ENCODE peak calls at places on chromosomes 13 and 19, in ten cellular contexts. W, N, V, H, Z, C, F, G, M and U are unnamed samples.

GRCh38 chr19:54030895-54031586 is 32.7 kb downstream of the VSTM1 start:
- DNase-seq in W (no peak), N (no peak), V (no peak), H (no peak), Z (no peak), C (peak; percentile 52), F (no peak), G (peak; percentile 72), M (no peak), U (no peak)

GRCh38 chr19:49801966-49802661 is 11.0 kb downstream of the FUZ start:
- DNase-seq in W (peak; percentile 69), N (peak; percentile 93), V (peak; percentile 91), H (peak; percentile 84), Z (no peak), C (peak; percentile 93), F (no peak), G (no peak), M (peak; percentile 86), U (no peak)

GRCh38 chr13:93260591-93260990 is 34.0 kb downstream of the GPC6 start:
- DNase-seq in W (no peak), N (no peak), V (no peak), H (no peak), Z (no peak), C (peak; percentile 54), F (no peak), G (peak; percentile 57), M (no peak), U (no peak)

GRCh38 chr13:75566658-75567057 is 17.1 kb downstream of the UCHL3 start:
- DNase-seq in W (no peak), N (no peak), V (no peak), H (no peak), Z (peak; percentile 62), C (peak; percentile 74), F (no peak), G (peak; percentile 64), M (peak; percentile 67), U (no peak)

GRCh38 chr13:111206148-111206547 is 91.0 kb downstream of the ARHGEF7 start:
- DNase-seq in W (no peak), N (no peak), V (no peak), H (no peak), Z (no peak), C (no peak), F (no peak), G (no peak), M (no peak), U (no peak)

GRCh38 chr19:16561382-16561781 is 10.8 kb downstream of the SLC35E1 start:
- DNase-seq in W (no peak), N (no peak), V (no peak), H (no peak), Z (no peak), C (no peak), F (no peak), G (no peak), M (no peak), U (no peak)

GRCh38 chr19:17915940-17916593 is 16.7 kb upstream of the CCDC124 start:
- DNase-seq in W (peak; percentile 44), N (no peak), V (no peak), H (no peak), Z (peak; percentile 93), C (no peak), F (no peak), G (peak; percentile 89), M (no peak), U (no peak)

GRCh38 chr13:30303269-30303668 is 4.1 kb downstream of the KATNAL1 start:
- DNase-seq in W (no peak), N (no peak), V (no peak), H (no peak), Z (no peak), C (no peak), F (no peak), G (no peak), M (no peak), U (no peak)

GRCh38 chr19:18496167-18496979 is 25.5 kb downstream of the ELL start:
- DNase-seq in W (peak; percentile 89), N (no peak), V (no peak), H (no peak), Z (peak; percentile 69), C (peak; percentile 79), F (no peak), G (peak; percentile 82), M (peak; percentile 32), U (peak; percentile 88)

GRCh38 chr13:42970824-42971669 is 21.0 kb downstream of the EPSTI1 start:
- DNase-seq in W (peak; percentile 47), N (no peak), V (no peak), H (peak; percentile 71), Z (no peak), C (peak; percentile 72), F (no peak), G (peak; percentile 70), M (peak; percentile 49), U (peak; percentile 13)

GRCh38 chr13:63455938-63456337 is 2040.3 kb upstream of the PCDH20 start:
- DNase-seq in W (no peak), N (no peak), V (no peak), H (peak; percentile 17), Z (no peak), C (peak; percentile 16), F (no peak), G (peak; percentile 8), M (no peak), U (no peak)

GRCh38 chr19:12163841-12164240 is 945 bp downstream of the ZNF136 start:
- DNase-seq in W (no peak), N (no peak), V (no peak), H (peak; percentile 24), Z (no peak), C (peak; percentile 34), F (no peak), G (peak; percentile 6), M (peak; percentile 22), U (peak; percentile 5)

GRCh38 chr19:56643460-56643763 is 453 bp downstream of the SMIM17 start:
- DNase-seq in W (no peak), N (no peak), V (peak; percentile 31), H (no peak), Z (no peak), C (no peak), F (no peak), G (no peak), M (no peak), U (no peak)

GRCh38 chr13:51747438-51748434 is 56.2 kb downstream of the DHRS12 start:
- DNase-seq in W (no peak), N (no peak), V (no peak), H (peak; percentile 35), Z (no peak), C (no peak), F (no peak), G (no peak), M (no peak), U (no peak)

GRCh38 chr19:56596676-56597075 is 1.6 kb downstream of the ZNF71 start:
- DNase-seq in W (no peak), N (no peak), V (no peak), H (no peak), Z (no peak), C (no peak), F (no peak), G (no peak), M (no peak), U (no peak)

GRCh38 chr13:114203536-114203935 is 24.5 kb downstream of the CFAP97D2 start:
- DNase-seq in W (no peak), N (no peak), V (no peak), H (no peak), Z (no peak), C (no peak), F (no peak), G (no peak), M (no peak), U (no peak)

DNA sequence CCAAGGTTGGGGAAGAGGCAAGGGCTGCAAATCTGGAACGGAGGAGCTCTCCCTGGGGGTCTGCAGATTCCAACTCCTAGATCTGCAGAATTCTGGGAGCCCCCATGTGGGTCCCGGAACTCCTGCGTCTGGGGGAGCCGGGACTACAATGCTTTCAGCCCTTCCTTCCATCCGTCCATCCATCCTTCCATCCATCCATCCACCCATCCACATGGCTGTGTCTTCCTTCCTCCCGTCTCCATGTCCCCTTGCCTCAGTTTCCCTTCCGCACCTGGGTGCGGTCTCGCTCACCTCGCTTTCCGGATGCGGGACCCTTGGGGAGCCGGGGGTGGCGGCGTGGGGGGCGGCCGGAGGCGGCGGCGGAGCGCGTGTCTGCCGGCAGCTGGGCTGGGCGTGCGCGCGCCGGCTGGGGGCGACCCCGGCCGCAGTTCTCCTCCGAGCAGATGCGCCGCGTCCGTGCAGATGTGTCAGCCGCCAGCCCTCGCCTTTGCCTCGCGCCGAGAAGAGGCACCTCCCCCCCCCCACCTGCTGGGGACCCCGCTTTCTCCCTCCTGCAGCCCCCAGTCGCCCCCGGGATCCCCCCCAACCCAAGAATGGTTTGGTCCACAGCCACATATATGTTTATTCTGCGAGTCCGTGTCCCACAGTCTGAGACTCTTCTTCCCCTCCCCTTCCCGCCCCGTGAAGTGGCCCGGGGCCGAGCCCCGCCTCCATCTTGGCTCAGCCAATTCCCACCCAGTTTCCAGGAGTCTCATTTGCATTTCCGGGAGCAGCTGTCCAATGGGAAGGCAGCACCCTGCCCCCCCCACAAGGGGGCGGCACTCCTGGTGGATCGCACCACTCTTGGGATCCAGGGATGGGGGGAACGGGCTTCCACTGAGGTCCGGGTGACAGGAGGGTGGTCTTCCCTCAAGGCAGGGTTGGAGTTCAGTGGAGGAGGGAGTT is 8.8 kb downstream of the ISOC2 start:
- DNase-seq in W (peak; percentile 49), N (peak; percentile 81), V (no peak), H (peak; percentile 94), Z (peak; percentile 61), C (peak; percentile 90), F (peak; percentile 84), G (peak; percentile 57), M (peak; percentile 83), U (no peak)
- TF ChIP-seq CTCF in W (peak; percentile 10), N (no peak), V (no peak), H (no peak), Z (peak; percentile 38), C (peak; percentile 23), F (no peak), G (no peak), M (no peak), U (no peak)

GRCh38 chr13:103510007-103510406 is 443.8 kb upstream of the SLC10A2 start:
- DNase-seq in W (no peak), N (no peak), V (no peak), H (peak; percentile 26), Z (no peak), C (no peak), F (no peak), G (no peak), M (no peak), U (no peak)
- TF ChIP-seq CTCF in W (no peak), N (no peak), V (no peak), H (peak; percentile 39), Z (no peak), C (no peak), F (peak; percentile 57), G (peak; percentile 28), M (no peak), U (no peak)

DNA sequence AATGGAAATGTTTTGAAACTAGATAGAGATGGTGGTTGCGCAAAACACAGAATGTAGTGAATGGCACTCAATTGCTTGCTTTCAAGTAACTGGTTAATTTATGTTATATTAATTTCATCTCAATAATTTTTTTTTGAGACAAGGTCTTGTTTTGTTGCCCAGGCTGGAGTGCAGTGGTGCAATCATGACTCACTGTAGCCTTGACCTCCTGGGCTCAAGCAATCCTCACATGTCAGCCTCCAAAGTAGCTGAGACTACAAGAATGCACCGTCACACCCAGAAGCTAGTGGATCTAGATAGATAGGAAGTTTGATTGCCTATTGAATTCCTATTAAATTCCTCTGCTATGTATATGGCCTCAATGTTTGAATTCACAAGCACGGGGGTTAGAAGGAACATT is 26.4 kb upstream of the ADGRE2 start:
- DNase-seq in W (no peak), N (no peak), V (no peak), H (no peak), Z (no peak), C (peak; percentile 37), F (no peak), G (no peak), M (no peak), U (no peak)
- TF ChIP-seq CTCF in W (no peak), N (no peak), V (no peak), H (no peak), Z (no peak), C (no peak), F (no peak), G (no peak), M (no peak), U (no peak)

GRCh38 chr19:5717215-5717614 is 2.7 kb downstream of the LONP1 start:
- DNase-seq in W (no peak), N (no peak), V (no peak), H (no peak), Z (no peak), C (no peak), F (no peak), G (no peak), M (no peak), U (no peak)
- TF ChIP-seq CTCF in W (no peak), N (no peak), V (no peak), H (no peak), Z (no peak), C (no peak), F (no peak), G (no peak), M (no peak), U (no peak)